ENCODE peak calls at places on chromosome 21, in ten cellular contexts. B is GM23248, Q is GM23338, J is PC-3, O is PC-9, I is K562, U is fibroblast of lung, V is MM.1S, L is HCT116, R is neural progenitor cell. S is an unnamed sample.

GRCh38 chr21:45994086-45994661 is 12.6 kb downstream of the COL6A1 start:
- DNase-seq in B (peak; percentile 36), Q (no peak), J (no peak), O (no peak), I (no peak), U (peak; percentile 24), V (no peak), L (no peak), R (no peak), S (no peak)

GRCh38 chr21:46569071-46569470 is 35.8 kb downstream of the S100B start:
- DNase-seq in B (peak; percentile 54), Q (no peak), J (no peak), O (no peak), I (no peak), U (no peak), V (no peak), L (no peak), R (no peak), S (no peak)

GRCh38 chr21:29504751-29505321 is 206.1 kb downstream of the BACH1 start:
- DNase-seq in B (peak; percentile 42), Q (no peak), J (peak; percentile 42), O (no peak), I (peak; percentile 38), U (peak; percentile 90), V (no peak), L (no peak), R (no peak), S (peak; percentile 88)

GRCh38 chr21:39079617-39080016 is 103.6 kb downstream of the PSMG1 start:
- DNase-seq in B (no peak), Q (no peak), J (no peak), O (no peak), I (peak; percentile 35), U (peak; percentile 33), V (no peak), L (no peak), R (no peak), S (peak; percentile 21)

GRCh38 chr21:41643246-41643966 is 123.4 kb downstream of the RIPK4 start:
- DNase-seq in B (no peak), Q (no peak), J (peak; percentile 45), O (peak; percentile 62), I (no peak), U (peak; percentile 58), V (no peak), L (no peak), R (no peak), S (peak; percentile 57)

GRCh38 chr21:22885079-22885478 is 1886.9 kb downstream of the NCAM2 start:
- DNase-seq in B (no peak), Q (peak; percentile 70), J (peak; percentile 92), O (peak; percentile 84), I (no peak), U (no peak), V (no peak), L (no peak), R (peak; percentile 3), S (no peak)

GRCh38 chr21:36661511-36662309 is 37.2 kb upstream of the SIM2 start:
- DNase-seq in B (peak; percentile 47), Q (peak; percentile 78), J (peak; percentile 75), O (peak; percentile 60), I (peak; percentile 72), U (peak; percentile 19), V (no peak), L (peak; percentile 24), R (peak; percentile 62), S (no peak)

GRCh38 chr21:38853421-38853919 is 47.7 kb downstream of the ETS2 start:
- DNase-seq in B (peak; percentile 91), Q (no peak), J (peak; percentile 98), O (peak; percentile 91), I (peak; percentile 65), U (peak; percentile 99), V (no peak), L (peak; percentile 64), R (no peak), S (peak; percentile 99)

GRCh38 chr21:28952686-28953085 is 40.0 kb downstream of the LTN1 start:
- DNase-seq in B (no peak), Q (no peak), J (peak; percentile 49), O (peak; percentile 41), I (no peak), U (peak; percentile 2), V (no peak), L (no peak), R (no peak), S (peak; percentile 6)

GRCh38 chr21:36120304-36120902 is 14.5 kb upstream of the CBR3 start:
- DNase-seq in B (peak; percentile 61), Q (no peak), J (no peak), O (no peak), I (no peak), U (no peak), V (no peak), L (no peak), R (no peak), S (no peak)

GRCh38 chr21:34517039-34517438 is 5.0 kb upstream of the KCNE1 start:
- DNase-seq in B (no peak), Q (peak; percentile 28), J (no peak), O (no peak), I (no peak), U (no peak), V (no peak), L (no peak), R (no peak), S (no peak)

GRCh38 chr21:34519694-34520093 is 7.7 kb upstream of the KCNE1 start:
- DNase-seq in B (no peak), Q (no peak), J (no peak), O (no peak), I (no peak), U (no peak), V (no peak), L (no peak), R (no peak), S (no peak)

GRCh38 chr21:34520769-34521508 is 8.9 kb upstream of the KCNE1 start:
- DNase-seq in B (no peak), Q (no peak), J (no peak), O (no peak), I (no peak), U (no peak), V (no peak), L (no peak), R (no peak), S (no peak)

GRCh38 chr21:34517491-34518245 is 5.7 kb upstream of the KCNE1 start:
- DNase-seq in B (no peak), Q (peak; percentile 70), J (peak; percentile 25), O (no peak), I (peak; percentile 19), U (no peak), V (peak; percentile 20), L (no peak), R (peak; percentile 35), S (no peak)

GRCh38 chr21:34519013-34519412 is 7.0 kb upstream of the KCNE1 start:
- DNase-seq in B (no peak), Q (no peak), J (no peak), O (no peak), I (no peak), U (no peak), V (no peak), L (no peak), R (no peak), S (no peak)
- H3K36me3 ChIP-seq in B (peaks cover 44% of the 10 kb centered on the region), Q (no peaks in the 10 kb centered on the region), J (no peaks in the 10 kb centered on the region), O (no peaks in the 10 kb centered on the region), I (no peaks in the 10 kb centered on the region), U (peaks cover 21% of the 10 kb centered on the region), V (no peaks in the 10 kb centered on the region), L (no peaks in the 10 kb centered on the region), R (no peaks in the 10 kb centered on the region), S (peaks cover 61% of the 10 kb centered on the region)

DNA sequence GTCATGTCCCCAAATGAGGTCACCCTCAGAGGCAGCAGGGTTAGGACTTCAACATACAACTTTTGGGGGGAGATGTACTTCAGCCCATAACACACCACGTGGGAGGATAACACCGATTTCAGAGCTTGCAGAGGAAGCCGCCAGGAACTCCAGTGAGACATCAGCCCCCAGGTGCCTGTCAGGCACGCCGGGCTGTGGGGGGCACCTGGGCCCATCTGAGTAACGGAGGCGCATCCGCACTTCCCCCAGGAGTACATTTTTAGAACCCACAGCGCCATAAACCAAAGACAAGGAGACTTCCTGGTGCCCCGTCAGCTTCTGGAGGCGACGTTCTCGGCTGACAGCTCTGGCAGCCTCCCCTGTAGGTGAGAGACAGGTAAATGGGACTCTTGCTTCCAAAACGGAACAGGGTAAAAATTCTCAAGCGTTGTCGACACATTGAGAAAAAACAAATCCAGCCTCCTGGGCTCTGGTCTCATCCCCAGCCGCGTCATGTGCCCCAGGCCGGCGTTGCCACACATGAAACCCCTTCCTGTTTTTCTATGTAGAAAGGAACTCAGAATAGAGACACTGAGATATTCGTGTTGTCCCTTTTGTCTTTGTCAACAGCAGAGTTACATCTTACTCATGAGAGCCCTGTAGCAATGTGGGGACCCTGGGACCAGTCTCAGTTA is 93.3 kb downstream of the PDE9A start:
- DNase-seq in B (no peak), Q (no peak), J (no peak), O (no peak), I (no peak), U (no peak), V (no peak), L (no peak), R (no peak), S (no peak)
- H2AFZ ChIP-seq in B (no peak overlapping the region), Q (no peak overlapping the region), J (no peak overlapping the region), O (no peak overlapping the region), I (no peak overlapping the region), U (no peak overlapping the region), V (no peak overlapping the region), L (no peak overlapping the region), R (no peak overlapping the region), S (no peak overlapping the region)

GRCh38 chr21:31870472-31870871 is 2.3 kb upstream of the HUNK start:
- DNase-seq in B (no peak), Q (no peak), J (no peak), O (no peak), I (no peak), U (no peak), V (no peak), L (no peak), R (no peak), S (no peak)
- TF ChIP-seq EZH2 in B (no peak), Q (no peak), J (no peak), O (no peak), I (no peak), U (no peak), V (no peak), L (no peak), R (no peak), S (no peak)

GRCh38 chr21:44082648-44083436 is 24.4 kb upstream of the PWP2 start:
- DNase-seq in B (no peak), Q (no peak), J (no peak), O (peak; percentile 89), I (peak; percentile 45), U (no peak), V (no peak), L (no peak), R (no peak), S (no peak)

GRCh38 chr21:44076316-44076715 is 30.9 kb upstream of the PWP2 start:
- DNase-seq in B (no peak), Q (no peak), J (no peak), O (no peak), I (no peak), U (no peak), V (no peak), L (no peak), R (no peak), S (no peak)

GRCh38 chr21:44078411-44078981 is 28.7 kb upstream of the PWP2 start:
- DNase-seq in B (no peak), Q (peak; percentile 37), J (no peak), O (no peak), I (no peak), U (no peak), V (no peak), L (no peak), R (no peak), S (no peak)

GRCh38 chr21:44079846-44080245 is 27.4 kb upstream of the PWP2 start:
- DNase-seq in B (no peak), Q (no peak), J (no peak), O (no peak), I (no peak), U (no peak), V (no peak), L (no peak), R (no peak), S (no peak)

GRCh38 chr21:44079446-44079845 is 27.8 kb upstream of the PWP2 start:
- DNase-seq in B (no peak), Q (no peak), J (no peak), O (no peak), I (no peak), U (no peak), V (no peak), L (no peak), R (no peak), S (no peak)
- H3K36me3 ChIP-seq in B (peaks cover 61% of the 10 kb centered on the region), Q (peaks cover 24% of the 10 kb centered on the region), J (peaks cover 59% of the 10 kb centered on the region), O (peaks cover 6% of the 10 kb centered on the region), I (peaks cover 95% of the 10 kb centered on the region), U (peaks cover 11% of the 10 kb centered on the region), V (peaks cover 14% of the 10 kb centered on the region), L (peaks cover 32% of the 10 kb centered on the region), R (no peaks in the 10 kb centered on the region), S (peaks cover 30% of the 10 kb centered on the region)

S was measured in astrocyte.